ENCODE peak calls at places on chromosomes 13 and 19, in four cellular contexts. V is choroid plexus epithelial cell, I is NCI-H226, X is Kasumi-1. G is an unnamed sample.

GRCh38 chr19:31139871-31140505 is 209.2 kb downstream of the TSHZ3 start:
- DNase-seq in V (peak), I (peak), X (no peak), G (no peak)

GRCh38 chr13:65112123-65113075 is 2117.7 kb downstream of the PCDH9 start:
- DNase-seq in V (peak), I (peak), X (no peak), G (no peak)

GRCh38 chr19:41000310-41000737 is 9.2 kb downstream of the CYP2B6 start:
- DNase-seq in V (peak), I (peak), X (no peak), G (no peak)

GRCh38 chr19:51002542-51003311 is 1.3 kb upstream of the KLK8 start:
- DNase-seq in V (no peak), I (peak), X (no peak), G (no peak)

GRCh38 chr19:14972676-14973075 is 7.0 kb downstream of the SLC1A6 start:
- DNase-seq in V (no peak), I (no peak), X (no peak), G (no peak)

GRCh38 chr19:29939628-29940027 is 2.4 kb upstream of the URI1 start:
- DNase-seq in V (no peak), I (no peak), X (no peak), G (no peak)

GRCh38 chr13:93927431-93927830 is 552.1 kb downstream of the DCT start:
- DNase-seq in V (peak), I (no peak), X (no peak), G (no peak)

GRCh38 chr19:38378866-38379265 is 4.5 kb downstream of the PSMD8 start:
- DNase-seq in V (no peak), I (no peak), X (no peak), G (no peak)

GRCh38 chr19:22733691-22734090 is 50.3 kb downstream of the ZNF99 start:
- DNase-seq in V (no peak), I (no peak), X (no peak), G (no peak)